ENCODE peak calls at places on chromosome X, in four cellular contexts. Z is left lung, K is adrenal gland, J is RWPE2. P is an unnamed sample.

GRCh38 chrX:15546745-15547144 is 46.1 kb downstream of the BMX start:
- DNase-seq in Z (no peak), K (no peak), J (no peak), P (no peak)

GRCh38 chrX:15674514-15674898 is 9.9 kb upstream of the CLTRN start:
- DNase-seq in Z (peak; percentile 97), K (peak; percentile 99), J (peak; percentile 87), P (peak; percentile 94)

GRCh38 chrX:22433292-22434070 is 160.8 kb downstream of the CBLL2 start:
- DNase-seq in Z (no peak), K (no peak), J (no peak), P (peak; percentile 35)

GRCh38 chrX:93580634-93581033 is 92.7 kb downstream of the NAP1L3 start:
- DNase-seq in Z (no peak), K (no peak), J (no peak), P (no peak)

GRCh38 chrX:77447339-77448149 is at the start of gene FGF16:
- DNase-seq in Z (no peak), K (no peak), J (no peak), P (no peak)

GRCh38 chrX:19707472-19707871 is 179.9 kb downstream of the SH3KBP1 start:
- DNase-seq in Z (no peak), K (no peak), J (no peak), P (no peak)

GRCh38 chrX:53320543-53321215 is 39.3 kb upstream of the IQSEC2 start:
- DNase-seq in Z (no peak), K (no peak), J (no peak), P (no peak)

GRCh38 chrX:16851421-16851820 is 18.7 kb downstream of the RBBP7 start:
- DNase-seq in Z (no peak), K (peak; percentile 43), J (no peak), P (no peak)

GRCh38 chrX:17441965-17442364 is 67.0 kb downstream of the NHS start:
- DNase-seq in Z (no peak), K (no peak), J (no peak), P (no peak)

GRCh38 chrX:28997716-28998115 is 410.5 kb downstream of the IL1RAPL1 start:
- DNase-seq in Z (no peak), K (no peak), J (no peak), P (peak; percentile 21)

GRCh38 chrX:3738489-3738888 is 25.0 kb upstream of the PRKX start:
- DNase-seq in Z (no peak), K (no peak), J (no peak), P (no peak)

GRCh38 chrX:15930585-15930984 is 76.0 kb upstream of the AP1S2 start:
- DNase-seq in Z (no peak), K (no peak), J (no peak), P (peak; percentile 49)

GRCh38 chrX:16828126-16828908 is 41.8 kb downstream of the RBBP7 start:
- DNase-seq in Z (no peak), K (peak; percentile 80), J (no peak), P (peak; percentile 92)

GRCh38 chrX:6132970-6133369 is 95.7 kb downstream of the NLGN4X start:
- DNase-seq in Z (no peak), K (no peak), J (no peak), P (no peak)

GRCh38 chrX:15245896-15246295 is 24.0 kb downstream of the ASB9 start:
- DNase-seq in Z (no peak), K (no peak), J (no peak), P (peak; percentile 61)

GRCh38 chrX:149145845-149146285 is 359.2 kb downstream of the IDS start:
- DNase-seq in Z (no peak), K (no peak), J (no peak), P (no peak)

GRCh38 chrX:10579753-10580060 is 40.7 kb downstream of the MID1 start:
- DNase-seq in Z (no peak), K (no peak), J (no peak), P (no peak)

GRCh38 chrX:155956099-155956498 is 41.4 kb upstream of the IL9R start:
- DNase-seq in Z (no peak), K (no peak), J (no peak), P (no peak)

GRCh38 chrX:51144828-51145442 is 187.7 kb upstream of the NUDT10 start:
- DNase-seq in Z (peak; percentile 44), K (peak; percentile 42), J (no peak), P (peak; percentile 40)

GRCh38 chrX:129791961-129792570 is 12.3 kb downstream of the SASH3 start:
- DNase-seq in Z (no peak), K (no peak), J (no peak), P (no peak)
- H3K27me3 ChIP-seq in Z (no peaks in the 10 kb centered on the region), K (no peaks in the 10 kb centered on the region), J (no peaks in the 10 kb centered on the region), P (no peaks in the 10 kb centered on the region)

GRCh38 chrX:55709735-55710134 is 7.8 kb upstream of the RRAGB start:
- DNase-seq in Z (no peak), K (no peak), J (no peak), P (no peak)
- H3K9me3 ChIP-seq in Z (no peaks in the 10 kb centered on the region), K (peaks cover 2% of the 10 kb centered on the region), J (no peaks in the 10 kb centered on the region), P (no peaks in the 10 kb centered on the region)

GRCh38 chrX:111875881-111876280 is at the start of gene TRPC5OS:
- DNase-seq in Z (no peak), K (no peak), J (no peak), P (no peak)
- H3K27me3 ChIP-seq in Z (peaks cover 16% of the 10 kb centered on the region), K (peaks cover 15% of the 10 kb centered on the region), J (no peaks in the 10 kb centered on the region), P (no peaks in the 10 kb centered on the region)

GRCh38 chrX:39298821-39299220 is 497.6 kb downstream of the MID1IP1 start:
- DNase-seq in Z (no peak), K (no peak), J (no peak), P (no peak)
- H3K9me3 ChIP-seq in Z (no peaks in the 10 kb centered on the region), K (no peaks in the 10 kb centered on the region), J (no peaks in the 10 kb centered on the region), P (no peaks in the 10 kb centered on the region)

DNA sequence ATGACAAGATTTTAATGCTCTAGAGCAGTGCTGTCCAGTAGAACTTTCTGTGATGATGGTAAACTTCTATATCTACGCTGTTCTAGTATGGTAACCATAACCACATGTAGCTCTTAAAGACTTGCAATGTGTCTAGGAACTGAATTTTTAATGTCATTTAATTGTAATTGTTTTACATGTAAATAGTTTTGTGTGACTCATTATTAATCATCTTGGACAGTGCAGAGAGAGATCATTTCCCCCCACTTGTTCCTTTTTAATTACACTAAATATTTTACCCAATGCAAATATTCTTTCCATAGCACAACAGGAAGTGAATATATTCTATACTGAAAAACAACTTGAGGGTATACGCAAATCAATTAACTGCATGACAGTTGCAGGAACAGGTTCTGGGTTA is 5.8 kb downstream of the ATG4A start:
- DNase-seq in Z (no peak), K (no peak), J (no peak), P (no peak)
- H3K27me3 ChIP-seq in Z (peaks cover 5% of the 10 kb centered on the region), K (no peaks in the 10 kb centered on the region), J (no peaks in the 10 kb centered on the region), P (peaks cover 6% of the 10 kb centered on the region)